ENCODE peak calls at places on chromosomes 3 and 15, in four cellular contexts. P is heart left ventricle; E is A549; Q is CD8-positive, alpha-beta T cell. A is an unnamed sample.

GRCh38 chr3:46065294-46065705 is 38.0 kb upstream of the XCR1 start:
- DNase-seq in E (no peak), Q (peak; percentile 68), P (no peak), A (peak; percentile 56)

GRCh38 chr15:85615930-85616329 is 178.8 kb downstream of the KLHL25 start:
- DNase-seq in Q (no peak), P (no peak), E (peak; percentile 42), A (no peak)

GRCh38 chr3:101036213-101036618 is 43.0 kb upstream of the ABI3BP start:
- DNase-seq in E (peak; percentile 84), P (no peak), Q (no peak), A (peak; percentile 63)

GRCh38 chr3:53482227-53482626 is 12.2 kb upstream of the CACNA1D start:
- DNase-seq in P (no peak), E (no peak), Q (no peak), A (no peak)

GRCh38 chr3:29324180-29324651 is 43.3 kb downstream of the RBMS3 start:
- DNase-seq in Q (no peak), E (peak; percentile 92), P (no peak), A (no peak)

GRCh38 chr3:194537732-194538247 is 51.0 kb upstream of the ATP13A3 start:
- DNase-seq in Q (no peak), E (peak; percentile 60), P (no peak), A (no peak)

GRCh38 chr3:56303508-56303907 is 164.8 kb downstream of the ERC2 start:
- DNase-seq in Q (no peak), P (no peak), E (peak; percentile 38), A (no peak)

GRCh38 chr3:122975163-122975923 is 52.2 kb downstream of the SEMA5B start:
- DNase-seq in Q (no peak), P (peak; percentile 1), E (no peak), A (peak; percentile 58)

GRCh38 chr15:80679805-80680175 is 15.3 kb upstream of the ABHD17C start:
- DNase-seq in E (no peak), P (no peak), Q (no peak), A (no peak)

GRCh38 chr3:49563766-49564165 is 9.5 kb downstream of the BSN start:
- DNase-seq in E (no peak), P (no peak), Q (no peak), A (no peak)

GRCh38 chr3:49567406-49567805 is 13.1 kb downstream of the BSN start:
- DNase-seq in Q (no peak), P (no peak), E (no peak), A (no peak)

GRCh38 chr3:49563040-49563578 is 8.8 kb downstream of the BSN start:
- DNase-seq in E (no peak), Q (no peak), P (no peak), A (no peak)

GRCh38 chr3:49568965-49569364 is 14.7 kb downstream of the BSN start:
- DNase-seq in E (no peak), P (no peak), Q (no peak), A (no peak)

GRCh38 chr3:49566312-49566711 is 12.0 kb downstream of the BSN start:
- DNase-seq in Q (no peak), E (peak; percentile 6), P (no peak), A (no peak)
- TF ChIP-seq CTCF in Q (no peak), E (peak; percentile 26), P (no peak), A (no peak)

GRCh38 chr3:69951616-69952015 is 47.9 kb upstream of the SAMMSON start:
- DNase-seq in E (no peak), Q (no peak), P (no peak), A (no peak)

GRCh38 chr3:69944931-69945493 is 54.5 kb upstream of the SAMMSON start:
- DNase-seq in Q (no peak), P (no peak), E (no peak), A (no peak)

DNA sequence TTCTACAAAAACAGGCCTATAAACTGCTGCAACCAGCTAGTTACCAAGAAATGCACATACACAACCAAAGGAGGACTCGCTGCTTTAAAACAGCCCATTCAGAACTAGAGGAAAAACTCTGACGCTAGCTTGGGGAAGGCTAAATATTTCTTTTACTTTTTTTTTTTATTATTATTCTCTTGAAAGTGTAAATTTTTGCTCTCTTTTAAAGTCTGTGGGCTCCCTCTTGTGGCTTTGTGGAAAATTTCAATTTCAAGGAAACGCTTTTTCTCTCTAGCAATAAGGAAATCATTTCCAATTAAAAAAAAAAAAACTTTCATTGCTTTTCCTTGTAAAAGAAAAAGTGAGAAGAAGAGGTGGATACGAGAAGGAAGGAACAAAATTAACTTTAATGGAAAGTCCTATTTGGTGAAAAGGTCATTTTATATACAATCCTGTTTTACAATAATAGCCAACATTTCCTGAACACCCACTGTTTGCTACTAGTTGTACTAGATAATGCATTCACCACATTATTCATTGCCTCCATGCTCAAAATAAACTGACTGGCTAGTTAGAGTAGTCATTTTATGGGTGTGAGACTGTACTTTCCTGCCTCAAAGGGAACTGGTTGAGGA is 51.2 kb upstream of the SAMMSON start:
- DNase-seq in E (peak; percentile 43), Q (no peak), P (no peak), A (no peak)
- TF ChIP-seq CTCF in E (peak; percentile 89), Q (peak; percentile 44), P (peak; percentile 74), A (peak; percentile 79)

GRCh38 chr3:38251197-38251596 is 14.4 kb upstream of the SLC22A13 start:
- DNase-seq in E (no peak), Q (no peak), P (no peak), A (no peak)
- TF ChIP-seq CTCF in E (no peak), Q (no peak), P (no peak), A (no peak)

GRCh38 chr15:55106155-55106554 is 90.6 kb downstream of the RSL24D1 start:
- DNase-seq in P (no peak), E (no peak), Q (no peak), A (no peak)
- TF ChIP-seq CTCF in P (no peak), E (no peak), Q (no peak), A (no peak)